ENCODE peak calls at places on chromosomes 13 and 19, in four cellular contexts. W is lung; T is NB4; C is effector CD4-positive, alpha-beta T cell. K is an unnamed sample.

GRCh38 chr13:30736921-30737320 is 1.6 kb downstream of the ALOX5AP start:
- DNase-seq in W (no peak), T (no peak), C (no peak), K (no peak)

GRCh38 chr19:9793051-9793591 is 24.6 kb upstream of the ZNF846 start:
- DNase-seq in W (no peak), T (peak; percentile 78), C (peak; percentile 47), K (peak; percentile 74)

GRCh38 chr19:48196933-48197665 is 26.6 kb downstream of the ZSWIM9 start:
- DNase-seq in W (no peak), T (peak; percentile 55), C (no peak), K (peak; percentile 82)

GRCh38 chr19:4913996-4914735 is 4.9 kb downstream of the UHRF1 start:
- DNase-seq in W (no peak), T (no peak), C (no peak), K (peak; percentile 43)

GRCh38 chr19:45283443-45284033 is 32.5 kb downstream of the MARK4 start:
- DNase-seq in W (no peak), T (peak; percentile 31), C (no peak), K (peak; percentile 48)

GRCh38 chr19:1210227-1210538 is 4.6 kb downstream of the STK11 start:
- DNase-seq in W (no peak), T (no peak), C (no peak), K (peak; percentile 15)

GRCh38 chr13:93635687-93636086 is 409.1 kb downstream of the GPC6 start:
- DNase-seq in W (no peak), T (no peak), C (no peak), K (peak; percentile 58)

GRCh38 chr19:51948979-51949378 is 21.7 kb downstream of the ZNF613 start:
- DNase-seq in W (no peak), T (no peak), C (no peak), K (no peak)

GRCh38 chr19:46604781-46605355 is 3.7 kb downstream of the CALM3 start:
- DNase-seq in W (no peak), T (peak; percentile 33), C (no peak), K (peak; percentile 84)

GRCh38 chr13:96946709-96947311 is 47.5 kb downstream of the OXGR1 start:
- DNase-seq in W (no peak), T (no peak), C (no peak), K (no peak)

GRCh38 chr13:74287672-74288169 is 153.5 kb upstream of the KLF12 start:
- DNase-seq in W (peak; percentile 74), T (peak; percentile 21), C (peak; percentile 88), K (peak; percentile 46)

GRCh38 chr13:29679357-29680050 is 84.0 kb upstream of the SLC7A1 start:
- DNase-seq in W (no peak), T (no peak), C (no peak), K (no peak)

GRCh38 chr19:56764296-56764695 is 76.2 kb downstream of the PEG3 start:
- DNase-seq in W (no peak), T (no peak), C (no peak), K (no peak)

GRCh38 chr13:79662882-79663281 is 181.9 kb downstream of the NDFIP2 start:
- DNase-seq in W (no peak), T (no peak), C (no peak), K (no peak)

GRCh38 chr19:43725468-43725867 is 9.6 kb downstream of the IRGC start:
- DNase-seq in W (no peak), T (no peak), C (no peak), K (no peak)

GRCh38 chr13:113466321-113466836 is 13.1 kb upstream of the ADPRHL1 start:
- DNase-seq in W (no peak), T (no peak), C (no peak), K (no peak)

GRCh38 chr13:106378263-106378662 is 157.2 kb downstream of the EFNB2 start:
- DNase-seq in W (no peak), T (no peak), C (no peak), K (no peak)

GRCh38 chr19:15379996-15380647 is 535 bp upstream of the AKAP8 start:
- DNase-seq in W (peak; percentile 63), T (peak; percentile 76), C (no peak), K (peak; percentile 79)

GRCh38 chr13:81058211-81058915 is 717.4 kb upstream of the SPRY2 start:
- DNase-seq in W (no peak), T (no peak), C (no peak), K (no peak)

GRCh38 chr13:32883501-32883900 is 132.7 kb upstream of the KL start:
- DNase-seq in W (no peak), T (no peak), C (no peak), K (no peak)

GRCh38 chr13:97660488-97661086 is 226.6 kb downstream of the RAP2A start:
- DNase-seq in W (no peak), T (no peak), C (no peak), K (no peak)

GRCh38 chr13:93244141-93244917 is 17.7 kb downstream of the GPC6 start:
- DNase-seq in W (no peak), T (peak; percentile 15), C (no peak), K (peak; percentile 88)

GRCh38 chr19:16654621-16655020 is 5.3 kb downstream of the SMIM7 start:
- DNase-seq in W (no peak), T (no peak), C (no peak), K (no peak)

GRCh38 chr13:108305655-108306054 is 36.1 kb downstream of the TNFSF13B start:
- DNase-seq in W (no peak), T (no peak), C (no peak), K (no peak)

GRCh38 chr13:72174549-72174948 is 307.5 kb upstream of the DACH1 start:
- DNase-seq in W (no peak), T (no peak), C (no peak), K (no peak)

GRCh38 chr19:7219056-7219455 is 75.2 kb downstream of the INSR start:
- DNase-seq in W (no peak), T (no peak), C (no peak), K (no peak)

GRCh38 chr19:38360839-38361631 is 13.3 kb upstream of the PSMD8 start:
- DNase-seq in W (no peak), T (no peak), C (no peak), K (no peak)

GRCh38 chr13:111204438-111205177 is 89.5 kb downstream of the ARHGEF7 start:
- DNase-seq in W (peak; percentile 64), T (peak; percentile 75), C (no peak), K (peak; percentile 77)

GRCh38 chr13:110017379-110017778 is 231.0 kb upstream of the IRS2 start:
- DNase-seq in W (no peak), T (no peak), C (no peak), K (peak; percentile 85)

K was measured in osteoblast.